ENCODE peak calls at places on chromosomes 11 and 22, in ten cellular contexts. K is heart left ventricle, T is ovary, B is HCT116, Y is body of pancreas, G is endothelial cell of umbilical vein, C is IMR-90, H is stomach, W is adrenal gland, R is esophagus squamous epithelium. X is an unnamed sample.

GRCh38 chr11:95994340-95994728 is 70.4 kb upstream of the MTMR2 start:
- DNase-seq in B (no peak), G (no peak), H (no peak), W (no peak), C (no peak), T (no peak), R (no peak), Y (no peak), K (no peak), X (no peak)

GRCh38 chr22:39283312-39284141 is 35.9 kb downstream of the RPL3 start:
- DNase-seq in Y (no peak), R (no peak), K (peak; percentile 76), C (peak; percentile 26), B (no peak), W (peak; percentile 92), G (peak; percentile 91), T (no peak), H (peak; percentile 60), X (peak; percentile 88)

GRCh38 chr22:27794244-27794643 is 7.3 kb downstream of the MN1 start:
- DNase-seq in T (no peak), B (no peak), Y (no peak), R (no peak), K (peak; percentile 18), W (no peak), C (no peak), G (no peak), H (no peak), X (no peak)

GRCh38 chr11:65389294-65389980 is 3.0 kb downstream of the FRMD8 start:
- DNase-seq in C (no peak), K (no peak), Y (no peak), G (no peak), R (no peak), H (no peak), W (no peak), B (no peak), T (no peak), X (peak; percentile 68)

GRCh38 chr22:19498866-19499190 is 19.1 kb downstream of the CDC45 start:
- DNase-seq in B (no peak), W (no peak), H (no peak), T (no peak), K (no peak), C (no peak), G (no peak), Y (no peak), R (no peak), X (no peak)

GRCh38 chr22:38114484-38115398 is 4.3 kb upstream of the BAIAP2L2 start:
- DNase-seq in H (peak; percentile 90), Y (peak; percentile 89), G (peak; percentile 77), W (peak; percentile 91), R (no peak), C (peak; percentile 78), T (peak; percentile 74), K (peak; percentile 90), B (peak; percentile 37), X (peak; percentile 95)

GRCh38 chr22:20566420-20567260 is 59.2 kb downstream of the MED15 start:
- DNase-seq in T (peak; percentile 55), Y (peak; percentile 55), K (peak; percentile 15), H (peak; percentile 47), R (no peak), W (peak; percentile 73), C (peak; percentile 82), B (no peak), G (no peak), X (peak; percentile 79)

GRCh38 chr11:18265949-18266348 is at the start of gene SAA1:
- DNase-seq in H (no peak), C (no peak), R (no peak), W (no peak), T (no peak), K (no peak), G (no peak), Y (no peak), B (no peak), X (no peak)

GRCh38 chr11:46238967-46239800 is 38.3 kb upstream of the CREB3L1 start:
- DNase-seq in K (peak; percentile 89), C (peak; percentile 84), G (peak; percentile 87), B (peak; percentile 62), R (no peak), H (peak; percentile 85), Y (peak; percentile 86), W (peak; percentile 91), T (peak; percentile 86), X (peak; percentile 96)

GRCh38 chr11:46236918-46237247 is 40.6 kb upstream of the CREB3L1 start:
- DNase-seq in W (no peak), G (no peak), K (no peak), R (no peak), Y (no peak), H (no peak), C (no peak), T (no peak), B (no peak), X (peak; percentile 76)

GRCh38 chr11:46239801-46240061 is 37.7 kb upstream of the CREB3L1 start:
- DNase-seq in C (peak; percentile 22), W (no peak), K (no peak), H (no peak), T (no peak), R (no peak), Y (no peak), G (no peak), B (no peak), X (no peak)

GRCh38 chr11:46237248-46238077 is 40.0 kb upstream of the CREB3L1 start:
- DNase-seq in C (peak; percentile 92), W (peak; percentile 90), K (peak; percentile 62), R (no peak), G (peak; percentile 80), H (peak; percentile 42), Y (peak; percentile 32), B (peak; percentile 86), T (peak; percentile 72), X (peak; percentile 91)

GRCh38 chr11:46238078-46238966 is 39.1 kb upstream of the CREB3L1 start:
- DNase-seq in C (peak; percentile 63), T (peak; percentile 86), G (peak; percentile 82), R (no peak), W (peak; percentile 89), B (no peak), Y (peak; percentile 72), H (peak; percentile 74), K (peak; percentile 83), X (peak; percentile 94)
- TF ChIP-seq POLR2A in C (no peak), T (no peak), G (peak; percentile 70), R (no peak), W (peak; percentile 63), B (no peak), Y (no peak), H (no peak), K (no peak), X (no peak)

GRCh38 chr11:45997599-45997998 is 75.1 kb downstream of the LARGE2 start:
- DNase-seq in C (no peak), W (no peak), B (no peak), R (no peak), H (no peak), G (no peak), Y (peak; percentile 40), K (no peak), T (no peak), X (no peak)

GRCh38 chr11:45995342-45995734 is 72.9 kb downstream of the LARGE2 start:
- DNase-seq in Y (no peak), R (no peak), K (no peak), W (no peak), H (no peak), B (no peak), T (no peak), G (no peak), C (no peak), X (no peak)

GRCh38 chr11:45994421-45995341 is 72.2 kb downstream of the LARGE2 start:
- DNase-seq in C (peak; percentile 51), R (no peak), B (no peak), K (no peak), H (no peak), T (no peak), W (peak; percentile 44), G (no peak), Y (no peak), X (no peak)

GRCh38 chr11:45988922-45989321 is 66.5 kb downstream of the LARGE2 start:
- DNase-seq in Y (no peak), B (no peak), T (no peak), H (no peak), C (no peak), G (no peak), K (no peak), R (no peak), W (no peak), X (no peak)

GRCh38 chr11:45993438-45994064 is 71.1 kb downstream of the LARGE2 start:
- DNase-seq in G (no peak), B (no peak), Y (peak; percentile 65), C (no peak), H (no peak), W (peak; percentile 58), T (peak; percentile 33), R (no peak), K (peak; percentile 83), X (no peak)
- H3K27ac ChIP-seq in G (no peak overlapping the region), B (no peak overlapping the region), Y (no peak overlapping the region), C (no peak overlapping the region), H (peak overlapping the region; percentile 78), W (no peak overlapping the region), T (no peak overlapping the region), R (peak overlapping the region; percentile 38), K (no peak overlapping the region), X (no peak overlapping the region)

GRCh38 chr11:47572715-47573255 is 6.0 kb downstream of the KBTBD4 start:
- DNase-seq in B (no peak), T (no peak), G (no peak), C (no peak), H (no peak), Y (no peak), R (no peak), K (no peak), W (no peak), X (no peak)

GRCh38 chr11:47578524-47579460 is at the start of the genes KBTBD4 and NDUFS3:
- DNase-seq in T (peak; percentile 81), R (peak; percentile 34), K (peak; percentile 91), W (peak; percentile 92), G (peak; percentile 84), Y (peak; percentile 92), H (peak; percentile 93), C (peak; percentile 87), B (peak; percentile 83), X (peak; percentile 95)

GRCh38 chr11:47571895-47572294 is 6.5 kb downstream of the PTPMT1 start:
- DNase-seq in C (peak; percentile 85), H (no peak), T (no peak), G (no peak), K (no peak), Y (no peak), R (no peak), W (no peak), B (no peak), X (no peak)

GRCh38 chr11:47573321-47573720 is 5.4 kb downstream of the KBTBD4 start:
- DNase-seq in C (no peak), H (no peak), W (no peak), B (no peak), Y (no peak), K (peak; percentile 68), T (no peak), G (no peak), R (no peak), X (peak; percentile 56)

GRCh38 chr11:47577460-47578041 is 1.2 kb downstream of the KBTBD4 start:
- DNase-seq in C (no peak), W (no peak), K (no peak), T (no peak), G (no peak), B (no peak), Y (no peak), R (no peak), H (no peak), X (peak; percentile 62)
- H3K4me3 ChIP-seq in C (peak overlapping the region; percentile 54), W (peak overlapping the region; percentile 81), K (peak overlapping the region; percentile 97), T (no peak overlapping the region), G (peak overlapping the region; percentile 77), B (peak overlapping the region; percentile 90), Y (peak overlapping the region; percentile 86), R (peak overlapping the region; percentile 97), H (peak overlapping the region; percentile 92), X (no peak overlapping the region)

DNA sequence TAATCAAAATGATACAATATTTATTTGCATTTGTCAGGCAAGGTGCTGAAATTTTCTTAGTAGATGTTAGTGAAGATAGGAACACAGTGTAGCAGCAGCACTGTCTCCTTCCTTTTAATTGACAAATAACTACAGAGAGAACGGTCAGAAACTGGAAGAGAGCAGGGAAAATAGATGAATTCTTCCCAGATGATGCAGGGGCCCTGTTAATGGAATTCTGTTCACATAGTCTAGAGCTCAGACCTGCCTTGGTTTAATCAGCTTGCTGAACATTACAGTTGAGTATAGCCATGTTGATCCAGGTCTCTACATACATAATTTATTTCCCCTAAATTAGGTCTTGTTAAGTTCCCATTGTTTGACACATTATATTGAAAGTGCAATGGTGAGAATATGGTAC is 127.4 kb downstream of the SLC17A6 start:
- DNase-seq in Y (no peak), C (peak; percentile 38), K (no peak), B (no peak), R (no peak), W (no peak), H (no peak), G (no peak), T (no peak), X (no peak)
- TF ChIP-seq POLR2A in Y (no peak), C (no peak), K (no peak), B (no peak), R (no peak), W (no peak), H (no peak), G (no peak), T (no peak), X (no peak)